ENCODE peak calls at places on chromosomes 11 and 22, in nine cellular contexts. Z is CD8-positive, alpha-beta T cell; W is non-pigmented ciliary epithelial cell; Y is HS-5; D is T-helper 2 cell; U is GM03348; A is DMS53; L is left ventricle myocardium inferior; X is stimulated activated CD4-positive, alpha-beta T cell treated with anti-CD3 and anti-CD28 coated beads, Interleukin-1b, Interleukin-23, amount 100 ng/mL, for 1 hour. I is an unnamed sample.

GRCh38 chr11:65501530-65502273 is 2.9 kb downstream of the MALAT1 start:
- DNase-seq in X (no peak), L (no peak), D (no peak), U (no peak), W (no peak), Z (no peak), Y (no peak), A (peak; percentile 73), I (no peak)

GRCh38 chr11:58433638-58434203 is 5.8 kb upstream of the OR5B2 start:
- DNase-seq in W (no peak), U (no peak), X (no peak), A (no peak), Z (no peak), L (no peak), Y (no peak), D (no peak), I (no peak)

GRCh38 chr22:49569286-49570031 is 258.2 kb downstream of the BRD1 start:
- DNase-seq in Z (no peak), L (no peak), W (no peak), U (no peak), X (no peak), D (no peak), A (no peak), Y (no peak), I (no peak)

GRCh38 chr11:76073716-76074115 is 132.6 kb downstream of the WNT11 start:
- DNase-seq in D (no peak), Z (no peak), A (no peak), W (peak; percentile 42), Y (peak; percentile 18), X (no peak), U (peak; percentile 57), L (no peak), I (no peak)

GRCh38 chr11:2171531-2171930 is at the start of gene TH:
- DNase-seq in Z (no peak), D (no peak), W (no peak), L (no peak), Y (no peak), U (no peak), X (no peak), A (no peak), I (no peak)

GRCh38 chr11:209275-210121 is 2.0 kb downstream of the RIC8A start:
- DNase-seq in D (no peak), A (no peak), Z (no peak), Y (no peak), U (peak; percentile 39), W (no peak), X (no peak), L (no peak), I (no peak)

GRCh38 chr11:134367781-134368180 is 36.0 kb downstream of the GLB1L2 start:
- DNase-seq in L (no peak), Z (no peak), Y (no peak), X (no peak), D (no peak), W (no peak), U (no peak), A (peak; percentile 91), I (no peak)

GRCh38 chr11:129280027-129280811 is 88.1 kb upstream of the ARHGAP32 start:
- DNase-seq in W (no peak), U (no peak), D (peak; percentile 21), X (no peak), A (peak; percentile 60), L (no peak), Y (no peak), Z (no peak), I (no peak)

GRCh38 chr22:17346578-17346977 is 22.7 kb upstream of the CECR2 start:
- DNase-seq in L (no peak), Y (no peak), Z (no peak), A (no peak), W (no peak), U (no peak), X (no peak), D (no peak), I (no peak)

GRCh38 chr22:25221790-25222189 is 2.4 kb downstream of the CRYBB2 start:
- DNase-seq in D (no peak), U (no peak), W (no peak), Y (no peak), X (no peak), A (no peak), Z (no peak), L (no peak), I (no peak)

GRCh38 chr11:6862961-6863360 is at the start of gene OR10A2:
- DNase-seq in Y (no peak), L (no peak), D (no peak), X (no peak), A (no peak), U (peak; percentile 4), Z (no peak), W (no peak), I (no peak)

GRCh38 chr11:914204-914603 is 3.6 kb upstream of the CHID1 start:
- DNase-seq in Y (no peak), W (no peak), U (no peak), D (no peak), Z (no peak), X (no peak), A (no peak), L (no peak), I (no peak)

GRCh38 chr11:78432058-78432515 is 14.5 kb upstream of the GAB2 start:
- DNase-seq in D (no peak), Z (no peak), X (no peak), A (peak; percentile 62), W (no peak), Y (no peak), U (no peak), L (no peak), I (no peak)

GRCh38 chr11:1101318-1102089 is 26.8 kb downstream of the MUC2 start:
- DNase-seq in X (no peak), D (no peak), Y (no peak), L (no peak), A (no peak), U (no peak), W (no peak), Z (no peak), I (no peak)

GRCh38 chr11:2160736-2161259 is at the start of gene INS:
- DNase-seq in Z (no peak), U (no peak), A (peak; percentile 68), D (no peak), W (no peak), Y (no peak), L (no peak), X (no peak), I (no peak)

GRCh38 chr11:107808526-107808925 is 50.1 kb downstream of the SLC35F2 start:
- DNase-seq in W (no peak), L (no peak), Y (no peak), Z (no peak), D (no peak), U (no peak), X (no peak), A (no peak), I (no peak)

GRCh38 chr22:46539169-46539568 is 1.7 kb upstream of the CELSR1 start:
- DNase-seq in W (no peak), D (no peak), U (no peak), Z (no peak), X (no peak), A (peak; percentile 27), Y (no peak), L (no peak), I (no peak)

GRCh38 chr11:1870326-1870696 is 17.4 kb downstream of the LSP1 start:
- DNase-seq in W (no peak), A (no peak), D (no peak), L (peak; percentile 19), Y (no peak), Z (no peak), X (no peak), U (no peak), I (no peak)

GRCh38 chr11:17597770-17598169 is 50.7 kb downstream of the OTOG start:
- DNase-seq in Z (no peak), U (no peak), D (no peak), W (no peak), X (no peak), Y (no peak), L (no peak), A (no peak), I (no peak)

GRCh38 chr22:39479254-39479653 is 22.4 kb downstream of the MGAT3 start:
- DNase-seq in Z (no peak), Y (no peak), X (no peak), U (no peak), A (no peak), W (no peak), L (no peak), D (no peak), I (no peak)

GRCh38 chr11:112590778-112591177 is 330.1 kb upstream of the PLET1 start:
- DNase-seq in W (no peak), L (no peak), Y (no peak), U (peak; percentile 54), X (no peak), D (no peak), A (no peak), Z (no peak), I (no peak)